ENCODE peak calls at places on chromosomes 7 and 10, in six cellular contexts. X is psoas muscle, M is thoracic aorta, I is SK-N-SH, Y is lower lobe of right lung, E is cardiac muscle cell. V is an unnamed sample. For H3K4me1, the result is how much of the 10 kb centered on the place peaks cover.

GRCh38 chr7:116707289-116707688 is 35.3 kb downstream of the MET start:
- DNase-seq in Y (no peak), I (no peak), X (no peak), M (no peak), E (no peak), V (no peak)

GRCh38 chr7:87590578-87590977 is 10.1 kb downstream of the ABCB1 start:
- DNase-seq in E (no peak), Y (no peak), I (no peak), X (no peak), M (no peak), V (no peak)

GRCh38 chr10:112793197-112793921 is 156.7 kb upstream of the TCF7L2 start:
- DNase-seq in M (no peak), X (no peak), I (no peak), E (no peak), Y (no peak), V (no peak)

GRCh38 chr10:94677691-94678090 is 5.8 kb upstream of the CYP2C18 start:
- DNase-seq in M (no peak), I (no peak), X (no peak), Y (no peak), E (no peak), V (no peak)

GRCh38 chr10:132506711-132507466 is 30.7 kb upstream of the INPP5A start:
- DNase-seq in E (peak), X (no peak), M (no peak), I (no peak), Y (peak), V (peak)

GRCh38 chr7:29116801-29117200 is 29.5 kb downstream of the CPVL start:
- DNase-seq in Y (no peak), M (no peak), X (no peak), I (no peak), E (no peak), V (no peak)

GRCh38 chr10:8544057-8544380 is 489.5 kb downstream of the GATA3 start:
- DNase-seq in Y (no peak), M (no peak), X (no peak), I (no peak), E (no peak), V (no peak)

GRCh38 chr7:39754326-39755120 is 131.2 kb downstream of the RALA start:
- DNase-seq in M (no peak), E (peak), X (no peak), Y (peak), I (no peak), V (peak)

GRCh38 chr7:96649981-96650380 is 59.7 kb downstream of the SEM1 start:
- DNase-seq in E (no peak), M (no peak), Y (no peak), X (no peak), I (no peak), V (no peak)

GRCh38 chr7:17939111-17939669 is 1.1 kb downstream of the SNX13 start:
- DNase-seq in M (no peak), Y (no peak), E (peak), I (no peak), X (no peak), V (no peak)

GRCh38 chr7:111012152-111012551 is 78.8 kb upstream of the LRRN3 start:
- DNase-seq in I (no peak), Y (no peak), M (no peak), E (peak), X (no peak), V (no peak)

GRCh38 chr7:131026297-131027003 is 292.4 kb upstream of the KLF14 start:
- DNase-seq in Y (no peak), E (peak), I (no peak), M (no peak), X (no peak), V (no peak)

GRCh38 chr7:114922652-114923402 is 933 bp downstream of the MDFIC start:
- DNase-seq in Y (peak), X (peak), I (peak), M (no peak), E (peak), V (peak)
- H3K27ac ChIP-seq in Y (peak), X (peak), I (no peak), M (peak), E (no peak), V (peak)

GRCh38 chr10:101030492-101031127 is 319 bp downstream of the PDZD7 start:
- DNase-seq in E (no peak), M (no peak), I (peak), X (no peak), Y (no peak), V (no peak)

GRCh38 chr10:101029520-101030309 is 1.2 kb downstream of the PDZD7 start:
- DNase-seq in M (no peak), Y (no peak), X (no peak), I (no peak), E (no peak), V (no peak)

GRCh38 chr10:101031796-101032636 is 982 bp downstream of the SFXN3 start:
- DNase-seq in Y (peak), E (peak), X (peak), M (peak), I (peak), V (peak)

GRCh38 chr10:101032637-101033201 is 1.7 kb downstream of the SFXN3 start:
- DNase-seq in Y (no peak), I (peak), E (peak), X (peak), M (peak), V (no peak)

DNA sequence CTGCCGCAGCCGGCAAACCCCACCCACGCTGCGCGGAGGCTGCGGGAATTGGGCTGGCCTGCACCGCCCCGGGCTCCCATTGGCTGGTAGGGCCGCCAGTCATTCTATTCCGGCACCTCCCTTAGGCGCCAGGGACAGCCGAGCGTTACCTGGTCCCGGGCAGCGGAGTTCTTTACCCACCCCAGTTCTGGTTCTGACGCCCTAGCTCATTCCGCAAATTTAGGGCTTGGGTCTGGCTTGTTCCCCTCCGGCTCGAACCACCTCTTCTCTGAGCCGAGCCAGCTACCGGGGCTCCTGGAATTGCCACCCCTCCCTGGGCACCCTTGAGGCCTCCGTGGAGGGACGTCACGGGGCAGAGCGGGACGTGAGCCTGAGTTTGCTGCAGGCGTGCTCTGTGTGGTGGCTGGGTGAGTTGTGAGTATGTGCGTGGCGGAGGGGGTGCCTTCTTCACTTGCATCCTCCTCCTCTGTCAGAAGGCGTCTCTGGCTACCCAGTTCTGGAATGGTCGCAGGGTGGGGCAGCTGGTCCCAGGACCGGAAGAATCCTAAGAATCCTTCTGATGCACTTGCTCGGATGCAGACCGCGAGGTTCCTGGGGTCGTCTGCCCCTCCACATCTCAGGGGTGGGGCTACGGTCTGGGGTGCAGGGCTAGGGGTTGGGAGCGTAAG is at the start of the genes PDZD7 and SFXN3:
- DNase-seq in X (peak), Y (peak), I (peak), M (peak), E (peak), V (peak)
- H3K4me1 ChIP-seq in X (under half), Y (under half), I (under half), M (under half), E (under half), V (under half)

GRCh38 chr10:22631185-22631584 is 83.2 kb downstream of the PIP4K2A start:
- DNase-seq in X (no peak), I (no peak), E (no peak), M (no peak), Y (no peak), V (no peak)
- H3K4me3 ChIP-seq in X (no peak), I (no peak), E (no peak), M (no peak), Y (no peak), V (no peak)

DNA sequence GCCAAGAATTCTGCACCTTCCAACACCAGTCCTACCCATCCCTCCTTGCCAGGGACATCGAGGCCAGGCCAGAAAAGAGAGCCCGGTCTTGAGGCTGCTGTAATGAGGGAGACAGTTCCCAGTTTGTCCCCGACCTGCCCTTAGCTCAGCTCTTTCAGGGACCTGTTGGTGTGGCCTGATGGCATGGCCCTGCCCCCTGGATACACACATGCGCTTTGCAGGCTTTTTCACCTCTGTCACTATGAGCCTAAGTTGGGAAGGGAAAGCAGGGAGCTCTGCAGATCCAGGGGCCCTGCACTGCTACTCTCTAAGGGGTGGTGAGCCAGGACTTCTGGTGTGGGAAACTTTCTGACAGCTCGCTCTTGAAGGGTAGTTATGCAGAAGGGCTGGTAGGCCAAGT is 2.1 kb downstream of the SCD start:
- DNase-seq in M (no peak), I (no peak), E (no peak), Y (no peak), X (no peak), V (no peak)
- H3K27ac ChIP-seq in M (no peak), I (no peak), E (peak), Y (no peak), X (no peak), V (no peak)

GRCh38 chr7:91266067-91266930 is 2.1 kb downstream of the FZD1 start:
- DNase-seq in M (no peak), X (peak), I (peak), Y (peak), E (peak), V (peak)
- H3K4me1 ChIP-seq in M (half or more), X (under half), I (under half), Y (under half), E (under half), V (under half)

GRCh38 chr10:5892007-5892406 is 2.0 kb downstream of the FBH1 start:
- DNase-seq in X (no peak), I (no peak), Y (no peak), E (peak), M (no peak), V (no peak)
- H3K4me3 ChIP-seq in X (peak), I (no peak), Y (no peak), E (no peak), M (peak), V (no peak)

DNA sequence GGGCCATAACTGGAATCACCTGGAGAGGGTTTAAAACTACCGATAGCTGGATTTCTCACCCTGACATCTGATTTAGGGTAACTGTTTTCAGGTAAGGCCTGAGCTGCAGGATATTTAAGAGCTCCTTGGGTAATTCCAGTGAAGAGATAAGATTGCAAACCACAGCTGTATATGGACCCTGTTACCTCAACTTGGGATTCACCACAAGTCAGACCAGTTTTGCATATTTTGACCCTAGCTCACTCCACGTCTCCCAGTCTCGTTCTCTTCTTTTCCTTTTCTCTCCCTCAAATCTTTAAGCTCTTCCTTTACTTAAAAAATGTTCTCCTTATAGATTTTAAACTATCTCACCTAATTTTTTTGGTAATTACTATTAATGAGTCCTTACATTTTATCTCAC is 264.4 kb downstream of the THSD7A start:
- DNase-seq in M (no peak), X (no peak), I (no peak), Y (no peak), E (no peak), V (no peak)
- H3K27ac ChIP-seq in M (no peak), X (no peak), I (no peak), Y (no peak), E (no peak), V (no peak)